ENCODE peak calls at places on chromosome 16, in five cellular contexts. N is GM23338, I is H1, B is HepG2, U is WTC11. J is an unnamed sample.

GRCh38 chr16:78535098-78535497 is 435.6 kb downstream of the WWOX start:
- DNase-seq in I (no peak), N (no peak), U (no peak), B (no peak), J (no peak)

GRCh38 chr16:11094075-11094593 is 149.8 kb downstream of the CLEC16A start:
- DNase-seq in U (no peak), N (no peak), I (no peak), B (no peak), J (peak; percentile 53)

GRCh38 chr16:66717112-66717675 is 20.7 kb upstream of the CMTM4 start:
- DNase-seq in U (peak; percentile 57), B (peak; percentile 64), I (no peak), N (peak; percentile 80), J (no peak)

GRCh38 chr16:75402821-75403475 is 30.4 kb downstream of the CFDP1 start:
- DNase-seq in N (peak; percentile 60), U (no peak), B (peak; percentile 36), I (no peak), J (no peak)

GRCh38 chr16:1989826-1990335 is at the start of gene SYNGR3:
- DNase-seq in I (no peak), B (no peak), N (peak; percentile 54), U (peak; percentile 54), J (no peak)

GRCh38 chr16:50202926-50203624 is 50.0 kb downstream of the TENT4B start:
- DNase-seq in B (peak; percentile 92), U (no peak), I (no peak), N (no peak), J (no peak)

GRCh38 chr16:28087675-28088285 is 24.3 kb upstream of the GSG1L start:
- DNase-seq in I (no peak), N (peak; percentile 50), U (no peak), B (peak; percentile 22), J (no peak)

GRCh38 chr16:55502801-55503366 is 6.0 kb upstream of the LPCAT2 start:
- DNase-seq in N (peak; percentile 49), U (no peak), B (peak; percentile 79), I (no peak), J (no peak)

GRCh38 chr16:17544785-17545184 is 74.0 kb upstream of the XYLT1 start:
- DNase-seq in B (no peak), U (peak; percentile 76), I (peak; percentile 17), N (peak; percentile 81), J (no peak)

GRCh38 chr16:27230562-27230991 is 27.3 kb downstream of the KDM8 start:
- DNase-seq in N (peak; percentile 19), B (no peak), U (peak; percentile 10), I (no peak), J (no peak)

GRCh38 chr16:66750279-66751134 is 902 bp downstream of the DYNC1LI2 start:
- DNase-seq in U (no peak), B (no peak), N (no peak), I (no peak), J (no peak)

GRCh38 chr16:10688291-10688690 is 6.4 kb downstream of the TEKT5 start:
- DNase-seq in I (no peak), B (no peak), U (no peak), N (no peak), J (no peak)

GRCh38 chr16:48194828-48195566 is 39.2 kb upstream of the ABCC12 start:
- DNase-seq in B (peak; percentile 86), U (no peak), N (no peak), I (no peak), J (no peak)

GRCh38 chr16:11361043-11361442 is 15.8 kb downstream of the RMI2 start:
- DNase-seq in I (no peak), N (no peak), B (no peak), U (no peak), J (no peak)

DNA sequence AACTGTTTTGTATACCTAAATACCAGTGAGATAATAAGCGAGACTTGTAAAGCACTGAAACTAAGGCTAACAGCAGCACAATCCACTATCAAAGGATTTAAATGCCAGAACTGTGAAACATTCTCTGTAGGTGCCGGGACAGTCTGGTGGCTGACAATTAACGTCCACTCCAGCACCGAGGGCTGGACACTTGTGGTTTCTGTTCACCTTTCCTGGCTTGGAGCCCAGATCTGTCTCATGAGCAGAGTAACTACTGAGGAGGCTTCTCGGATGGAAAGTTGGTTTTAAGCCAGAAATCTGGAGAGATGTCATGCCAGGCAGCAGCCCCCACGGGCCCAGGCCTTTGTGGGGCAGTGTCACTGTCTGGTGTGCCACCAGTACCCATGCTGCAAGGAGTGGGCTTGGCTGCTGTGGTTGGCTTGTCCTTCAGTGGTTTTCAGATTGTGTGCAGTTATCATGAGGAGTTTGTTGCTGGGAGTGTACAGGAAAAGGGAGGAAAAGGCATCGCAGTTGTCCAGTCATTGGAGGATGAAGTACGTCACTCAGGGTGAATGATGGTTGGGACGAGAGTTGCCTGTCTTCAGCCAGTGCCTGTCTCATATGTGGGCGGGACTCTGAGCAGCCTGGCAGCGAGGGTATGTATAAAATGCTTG is 35.5 kb downstream of the UBN1 start:
- DNase-seq in I (no peak), N (no peak), B (no peak), U (no peak), J (no peak)
- TF ChIP-seq CREB1 in I (no peak), N (no peak), B (no peak), U (no peak), J (no peak)

GRCh38 chr16:77212736-77213541 is 13.7 kb downstream of the SYCE1L start:
- DNase-seq in N (peak; percentile 84), I (no peak), U (peak; percentile 76), B (no peak), J (no peak)
- TF ChIP-seq CREB1 in N (no peak), I (no peak), U (no peak), B (no peak), J (no peak)

GRCh38 chr16:12584488-12585233 is 219.0 kb downstream of the CPPED1 start:
- DNase-seq in I (no peak), B (peak; percentile 91), N (no peak), U (no peak), J (no peak)
- TF ChIP-seq CREB1 in I (no peak), B (no peak), N (no peak), U (no peak), J (no peak)

GRCh38 chr16:20774703-20775362 is 11.0 kb downstream of the ACSM3 start:
- DNase-seq in U (peak; percentile 91), I (peak; percentile 80), B (peak; percentile 67), N (peak; percentile 92), J (peak; percentile 9)
- TF ChIP-seq CREB1 in U (no peak), I (peak; percentile 36), B (no peak), N (no peak), J (no peak)

DNA sequence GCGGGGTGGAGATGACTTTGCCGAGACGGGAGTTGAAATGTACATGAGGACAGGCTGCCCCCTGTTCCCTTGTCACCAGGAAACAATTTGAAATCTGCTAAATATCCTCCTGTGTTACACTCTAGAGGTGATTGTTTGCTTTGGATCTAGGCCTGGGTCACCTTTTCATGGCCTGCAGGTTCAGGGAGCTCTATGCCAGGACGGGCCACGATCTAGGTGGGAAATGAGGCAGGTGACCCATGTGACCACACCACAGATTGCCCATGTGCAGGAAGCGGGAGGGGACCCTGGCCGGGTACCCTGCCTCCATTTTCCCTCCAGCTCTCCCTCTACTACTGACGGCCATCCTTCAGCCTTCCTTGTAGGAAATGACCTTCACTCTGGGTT is 43.4 kb downstream of the MEAK7 start:
- DNase-seq in U (no peak), B (no peak), I (no peak), N (no peak), J (no peak)
- TF ChIP-seq CREB1 in U (no peak), B (no peak), I (no peak), N (no peak), J (no peak)

DNA sequence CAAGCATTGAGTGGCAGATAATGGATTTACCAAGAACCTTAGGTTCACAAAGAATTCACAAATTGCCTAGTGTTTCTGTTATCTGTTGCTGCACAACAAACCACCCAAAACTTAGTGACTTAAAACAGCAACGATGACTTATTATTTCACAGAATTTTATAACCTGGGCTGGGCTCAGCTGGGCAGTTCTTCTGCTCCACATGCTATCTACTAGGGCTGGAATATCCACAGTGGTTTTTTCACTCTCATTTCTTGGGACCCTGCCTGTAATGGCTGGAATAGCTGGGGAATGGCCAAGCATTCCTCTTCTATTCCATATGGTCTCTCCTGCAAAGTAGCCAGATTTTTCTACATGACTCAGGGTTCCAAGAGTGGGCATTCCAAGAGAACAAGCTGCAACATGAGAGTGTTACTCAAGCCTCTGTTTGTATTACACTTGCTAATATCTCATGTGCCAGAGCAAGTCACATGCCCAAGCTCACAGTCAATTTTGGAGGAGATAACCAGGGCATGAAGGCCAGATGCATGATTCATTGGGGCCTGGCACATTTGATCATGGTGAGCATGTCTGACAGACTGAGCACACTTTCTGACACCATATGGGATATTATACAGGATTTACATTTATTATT is 4.9 kb upstream of the PSMD7 start:
- DNase-seq in N (no peak), I (no peak), U (no peak), B (no peak), J (no peak)
- TF ChIP-seq CREB1 in N (no peak), I (no peak), U (no peak), B (no peak), J (no peak)

GRCh38 chr16:835373-835772 is 34.8 kb upstream of the GNG13 start:
- DNase-seq in I (no peak), N (no peak), U (no peak), B (no peak), J (no peak)
- TF ChIP-seq CREB1 in I (no peak), N (no peak), U (no peak), B (no peak), J (no peak)

DNA sequence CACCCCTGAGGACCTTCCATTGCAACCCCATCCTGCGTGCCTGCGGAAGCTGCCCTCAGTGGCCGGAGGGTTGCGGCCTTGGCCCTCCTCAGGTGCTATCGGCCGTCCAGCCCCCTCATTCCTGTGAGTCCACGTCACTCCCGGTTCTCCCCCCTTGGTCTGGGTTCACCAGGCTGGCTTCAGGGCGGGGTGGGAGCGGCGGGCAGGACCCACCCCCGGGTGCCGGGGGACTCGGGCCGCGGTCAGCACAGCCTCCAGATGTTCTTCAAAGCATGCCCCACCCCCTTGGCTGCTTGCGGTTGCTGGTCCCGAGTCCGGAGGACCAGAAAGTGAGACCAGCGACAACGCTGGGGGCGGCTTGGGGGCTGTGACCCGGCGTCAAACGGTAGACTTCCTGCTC is 4.4 kb downstream of the ZNF469 start:
- DNase-seq in I (no peak), N (no peak), B (no peak), U (no peak), J (no peak)
- TF ChIP-seq CREB1 in I (no peak), N (no peak), B (no peak), U (no peak), J (no peak)